ENCODE peak calls at places on chromosomes 1 and 21, in nine cellular contexts. E is thyroid gland, Y is right lobe of liver, P is tibial nerve, X is esophagus squamous epithelium, B is GM12878, D is uterus, Q is H1, H is stomach. J is an unnamed sample.
A peak's percentile ranks its signal among the peaks of the same experiment; 100 is the strongest.

GRCh38 chr21:43001316-43001715 is 27.0 kb downstream of the PKNOX1 start:
- DNase-seq in E (peak; percentile 62), X (no peak), Y (no peak), D (peak; percentile 37), Q (no peak), P (no peak), B (no peak), H (no peak), J (no peak)

GRCh38 chr1:39788758-39789570 is at the start of gene BMP8B:
- DNase-seq in X (peak; percentile 20), E (peak; percentile 67), P (peak; percentile 33), Q (no peak), D (no peak), B (no peak), Y (peak; percentile 61), H (peak; percentile 73), J (peak; percentile 63)

GRCh38 chr1:221812088-221812752 is 70.3 kb upstream of the DUSP10 start:
- DNase-seq in B (no peak), Q (no peak), P (no peak), E (no peak), D (no peak), X (no peak), Y (no peak), H (no peak), J (no peak)

GRCh38 chr1:8194481-8195227 is 123.3 kb upstream of the SLC45A1 start:
- DNase-seq in Y (no peak), E (no peak), H (no peak), X (no peak), P (no peak), Q (no peak), B (no peak), D (no peak), J (no peak)

GRCh38 chr1:82227696-82228095 is 427.0 kb downstream of the ADGRL2 start:
- DNase-seq in H (no peak), D (no peak), Q (no peak), X (no peak), E (no peak), P (peak; percentile 74), Y (no peak), B (no peak), J (no peak)

GRCh38 chr1:238370600-238370999 is 479.9 kb upstream of the ZP4 start:
- DNase-seq in E (no peak), Q (no peak), D (no peak), H (no peak), Y (peak; percentile 47), P (no peak), B (no peak), X (no peak), J (no peak)

GRCh38 chr1:233503351-233503950 is 110.5 kb upstream of the KCNK1 start:
- DNase-seq in Y (no peak), P (no peak), H (no peak), Q (no peak), B (no peak), D (no peak), X (no peak), E (no peak), J (no peak)

GRCh38 chr1:97893844-97894243 is 27.0 kb downstream of the DPYD start:
- DNase-seq in D (no peak), H (no peak), P (no peak), B (no peak), Y (no peak), E (no peak), Q (no peak), X (no peak), J (no peak)

GRCh38 chr21:28719731-28720130 is 272.9 kb downstream of the LTN1 start:
- DNase-seq in D (no peak), X (no peak), H (no peak), E (no peak), B (no peak), Q (no peak), P (no peak), Y (no peak), J (no peak)

GRCh38 chr21:44399955-44400790 is 46.8 kb downstream of the TRPM2 start:
- DNase-seq in Y (no peak), P (no peak), D (no peak), X (no peak), H (no peak), E (no peak), Q (no peak), B (no peak), J (no peak)

GRCh38 chr1:192357904-192358303 is 41.1 kb downstream of the RGS21 start:
- DNase-seq in E (no peak), Q (no peak), X (no peak), B (no peak), D (no peak), P (no peak), H (no peak), Y (no peak), J (no peak)

DNA sequence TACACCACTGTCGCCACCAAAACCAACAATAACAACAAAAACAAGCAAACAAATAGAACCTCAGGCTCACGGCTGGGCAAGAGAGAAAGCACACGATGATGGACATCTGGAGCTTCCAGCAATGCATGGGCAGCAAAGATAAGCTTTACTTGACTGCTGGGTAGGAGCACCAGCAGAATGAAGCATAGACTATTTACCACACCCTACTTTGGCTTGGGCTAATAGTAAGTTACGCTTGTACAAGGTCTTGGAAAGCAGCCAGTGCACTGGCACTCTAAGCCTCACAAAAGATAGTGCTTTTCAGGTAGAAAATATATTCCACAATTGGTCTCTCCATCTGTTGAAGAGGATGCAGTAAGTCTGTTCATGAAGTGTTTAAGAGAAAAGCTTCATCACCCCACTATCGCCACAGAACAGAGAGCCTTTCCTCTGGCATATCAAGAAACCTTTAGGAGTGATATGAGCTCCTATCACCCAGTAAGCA is 13.6 kb downstream of the ADIPOR1 start:
- DNase-seq in E (no peak), H (no peak), Q (no peak), Y (no peak), D (no peak), X (no peak), B (no peak), P (no peak), J (no peak)
- H3K36me3 ChIP-seq in E (peaks cover 45% of the 10 kb centered on the region), H (peaks cover 98% of the 10 kb centered on the region), Q (peaks cover 19% of the 10 kb centered on the region), Y (peaks cover 4% of the 10 kb centered on the region), D (no peaks in the 10 kb centered on the region), X (peaks cover 56% of the 10 kb centered on the region), B (peaks cover 33% of the 10 kb centered on the region), P (peaks cover 100% of the 10 kb centered on the region), J (no peaks in the 10 kb centered on the region)

DNA sequence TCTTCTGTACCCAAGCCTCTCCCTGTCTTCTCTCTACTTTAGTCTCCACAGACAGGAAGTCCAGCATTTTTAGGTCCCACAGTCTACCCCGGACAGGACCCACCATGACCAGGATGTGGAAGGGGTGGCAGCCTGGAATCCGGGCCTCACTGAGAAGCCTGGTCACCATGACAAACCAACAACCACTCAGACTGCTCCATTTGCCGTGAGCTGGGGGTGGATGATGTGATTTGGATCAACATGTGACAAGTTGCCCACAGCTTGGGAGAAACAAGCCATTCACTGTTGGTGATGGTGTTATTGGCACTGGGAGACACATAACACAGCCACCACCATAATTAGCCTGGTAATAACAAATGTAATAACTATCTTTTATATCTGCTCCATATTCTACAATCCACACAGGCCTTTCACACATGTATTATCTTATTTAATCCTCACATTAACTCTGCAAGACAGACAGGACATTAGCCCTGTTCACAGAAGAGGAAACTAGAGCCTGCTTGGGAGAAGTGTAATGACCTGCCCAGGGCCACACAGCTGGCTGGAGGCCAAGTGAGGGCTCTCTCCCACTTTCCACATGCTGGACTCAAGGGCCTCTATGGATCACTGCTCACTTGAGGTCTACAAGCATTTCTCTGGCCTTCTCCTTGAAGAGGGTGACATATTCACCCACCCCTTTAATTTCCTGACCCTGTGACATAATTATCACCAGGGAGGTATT is 22.9 kb downstream of the MEF2D start:
- DNase-seq in Y (no peak), B (no peak), D (no peak), X (no peak), E (peak; percentile 79), H (no peak), P (no peak), Q (no peak), J (no peak)
- H3K4me1 ChIP-seq in Y (peaks cover 30% of the 10 kb centered on the region), B (peaks cover 23% of the 10 kb centered on the region), D (peaks cover 31% of the 10 kb centered on the region), X (peaks cover 78% of the 10 kb centered on the region), E (peaks cover 9% of the 10 kb centered on the region), H (peaks cover 84% of the 10 kb centered on the region), P (no peaks in the 10 kb centered on the region), Q (peaks cover 16% of the 10 kb centered on the region), J (peaks cover 10% of the 10 kb centered on the region)

GRCh38 chr21:34861302-34861701 is 187.8 kb downstream of the RUNX1 start:
- DNase-seq in X (no peak), Q (no peak), H (no peak), E (no peak), D (no peak), Y (no peak), B (no peak), P (no peak), J (no peak)

GRCh38 chr21:34857874-34858273 is 189.1 kb downstream of the CLIC6 start:
- DNase-seq in H (no peak), E (no peak), Y (no peak), X (no peak), D (no peak), P (no peak), B (no peak), Q (no peak), J (no peak)

GRCh38 chr21:34858559-34858958 is 189.8 kb downstream of the CLIC6 start:
- DNase-seq in P (no peak), X (no peak), B (no peak), Q (no peak), E (no peak), H (no peak), D (no peak), Y (no peak), J (no peak)

GRCh38 chr21:34859976-34860653 is 189.0 kb downstream of the RUNX1 start:
- DNase-seq in P (no peak), X (no peak), D (no peak), Q (no peak), B (no peak), H (no peak), E (no peak), Y (no peak), J (no peak)

DNA sequence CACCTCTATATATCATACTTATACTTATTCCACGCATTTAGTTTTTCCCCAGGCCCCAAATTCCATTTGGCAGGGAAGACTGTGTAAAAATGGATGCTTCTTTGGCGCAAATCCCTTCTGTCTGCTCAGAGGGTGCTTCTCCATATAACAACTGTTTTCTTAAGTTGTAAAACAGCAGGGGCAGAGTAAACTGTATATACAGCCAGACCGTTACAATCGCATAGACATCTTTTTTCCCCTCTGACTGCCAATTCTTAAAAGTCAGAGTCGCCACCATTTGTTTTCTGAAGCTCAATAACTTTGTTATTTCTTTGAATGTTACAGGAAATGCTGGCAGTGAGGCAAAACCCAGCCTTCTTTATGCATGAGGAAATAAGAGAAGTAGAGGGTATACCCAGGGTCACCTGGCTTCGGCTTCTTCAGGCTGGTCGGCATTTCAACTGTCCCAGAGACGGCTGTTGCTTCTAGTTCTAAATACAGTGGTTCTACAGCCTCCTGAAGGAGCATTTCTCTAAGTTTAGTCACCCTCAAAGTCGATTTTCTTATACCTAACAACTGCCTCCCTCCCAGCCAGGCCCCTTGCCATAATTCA is 188.4 kb downstream of the CLIC6 start:
- DNase-seq in Q (no peak), B (no peak), H (no peak), E (peak; percentile 29), Y (no peak), D (no peak), P (no peak), X (no peak), J (no peak)
- TF ChIP-seq POLR2A in Q (no peak), B (no peak), H (no peak), E (no peak), Y (no peak), D (no peak), P (no peak), X (no peak), J (no peak)

DNA sequence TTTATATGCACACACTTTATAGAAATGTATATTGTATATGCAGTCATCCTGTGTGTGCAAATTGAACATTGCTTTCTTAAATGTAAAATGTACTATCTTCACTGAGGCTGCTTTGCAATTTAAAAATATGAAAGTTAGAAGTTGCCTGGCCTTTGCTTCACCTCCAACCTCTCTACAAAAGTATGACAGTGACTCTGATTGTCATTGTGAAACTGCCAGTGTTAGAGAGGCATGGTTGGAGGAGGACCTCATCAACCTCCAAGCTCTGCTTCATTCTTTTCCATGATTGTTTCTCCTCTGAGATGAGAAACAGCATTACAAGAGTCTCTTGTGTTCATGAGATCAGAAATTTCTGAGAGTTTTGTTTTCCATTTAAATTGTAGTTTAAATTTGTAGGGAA is 185.5 kb downstream of the ZC3H11B start:
- DNase-seq in X (no peak), D (no peak), E (no peak), H (no peak), Y (no peak), P (no peak), B (no peak), Q (no peak), J (no peak)
- H3K36me3 ChIP-seq in X (no peaks in the 10 kb centered on the region), D (no peaks in the 10 kb centered on the region), E (no peaks in the 10 kb centered on the region), H (no peaks in the 10 kb centered on the region), Y (no peaks in the 10 kb centered on the region), P (no peaks in the 10 kb centered on the region), B (no peaks in the 10 kb centered on the region), Q (no peaks in the 10 kb centered on the region), J (no peaks in the 10 kb centered on the region)